ENCODE peak calls at places on chromosomes 13 and 19, in six cellular contexts. A, U, C, S, J and D are unnamed samples.

GRCh38 chr13:82370306-82370705 is 1512.0 kb downstream of the SLITRK1 start:
- DNase-seq in A (no peak), U (no peak), C (no peak), S (no peak), J (no peak), D (no peak)

GRCh38 chr19:18741124-18741493 is 50.0 kb downstream of the COMP start:
- DNase-seq in A (no peak), U (no peak), C (no peak), S (no peak), J (no peak), D (no peak)

GRCh38 chr13:98307744-98308524 is 130.9 kb upstream of the RNF113B start:
- DNase-seq in A (no peak), U (no peak), C (no peak), S (peak), J (no peak), D (no peak)

GRCh38 chr13:107069107-107069776 is 501.3 kb upstream of the ARGLU1 start:
- DNase-seq in A (no peak), U (no peak), C (no peak), S (no peak), J (no peak), D (peak)

GRCh38 chr13:101714195-101714594 is 261.7 kb downstream of the ITGBL1 start:
- DNase-seq in A (no peak), U (no peak), C (no peak), S (no peak), J (no peak), D (no peak)

GRCh38 chr13:66348745-66349720 is 881.1 kb downstream of the PCDH9 start:
- DNase-seq in A (peak), U (no peak), C (no peak), S (peak), J (no peak), D (no peak)

GRCh38 chr19:45496349-45496953 is 396 bp downstream of the RTN2 start:
- DNase-seq in A (no peak), U (no peak), C (no peak), S (no peak), J (no peak), D (no peak)

GRCh38 chr13:23570099-23570926 is at the start of gene TNFRSF19:
- DNase-seq in A (no peak), U (no peak), C (no peak), S (peak), J (no peak), D (no peak)

GRCh38 chr19:45934551-45935230 is 20.1 kb upstream of the NANOS2 start:
- DNase-seq in A (no peak), U (no peak), C (no peak), S (no peak), J (no peak), D (no peak)

GRCh38 chr19:29768166-29768565 is 43.6 kb upstream of the CCNE1 start:
- DNase-seq in A (no peak), U (no peak), C (no peak), S (no peak), J (no peak), D (no peak)

GRCh38 chr13:25319781-25320180 is 18.4 kb downstream of the NUP58 start:
- DNase-seq in A (no peak), U (no peak), C (no peak), S (no peak), J (no peak), D (no peak)

GRCh38 chr19:52963229-52963760 is 614 bp upstream of the ZNF816 start:
- DNase-seq in A (no peak), U (no peak), C (no peak), S (no peak), J (no peak), D (no peak)

GRCh38 chr19:32201661-32202060 is 143.7 kb upstream of the ZNF507 start:
- DNase-seq in A (no peak), U (no peak), C (no peak), S (no peak), J (no peak), D (no peak)

GRCh38 chr19:45276284-45276687 is 25.2 kb downstream of the MARK4 start:
- DNase-seq in A (no peak), U (no peak), C (no peak), S (no peak), J (no peak), D (peak)

GRCh38 chr13:50400035-50400726 is 384.9 kb downstream of the KCNRG start:
- DNase-seq in A (peak), U (no peak), C (no peak), S (peak), J (no peak), D (no peak)

GRCh38 chr13:112711528-112712265 is 21.9 kb downstream of the ATP11A start:
- DNase-seq in A (no peak), U (no peak), C (peak), S (peak), J (peak), D (no peak)

GRCh38 chr13:73417012-73417615 is 358.3 kb downstream of the KLF5 start:
- DNase-seq in A (no peak), U (no peak), C (peak), S (no peak), J (no peak), D (peak)

GRCh38 chr19:30208661-30209060 is 163.5 kb upstream of the ZNF536 start:
- DNase-seq in A (no peak), U (no peak), C (no peak), S (no peak), J (no peak), D (no peak)

GRCh38 chr19:45251452-45252354 is 632 bp downstream of the MARK4 start:
- DNase-seq in A (no peak), U (no peak), C (no peak), S (no peak), J (no peak), D (peak)

GRCh38 chr19:1893791-1894190 is 8.5 kb upstream of the ABHD17A start:
- DNase-seq in A (no peak), U (no peak), C (no peak), S (no peak), J (no peak), D (no peak)

GRCh38 chr13:39887424-39887823 is 232.0 kb downstream of the COG6 start:
- DNase-seq in A (no peak), U (no peak), C (no peak), S (no peak), J (no peak), D (no peak)

GRCh38 chr13:101838305-101838835 is 385.9 kb downstream of the ITGBL1 start:
- DNase-seq in A (no peak), U (no peak), C (no peak), S (no peak), J (no peak), D (no peak)

GRCh38 chr19:14149509-14149994 is 13.2 kb upstream of the ASF1B start:
- DNase-seq in A (peak), U (peak), C (no peak), S (peak), J (no peak), D (no peak)

GRCh38 chr19:41886761-41887710 is 4.1 kb downstream of the ARHGEF1 start:
- DNase-seq in A (no peak), U (peak), C (no peak), S (no peak), J (no peak), D (peak)

GRCh38 chr13:44605275-44605674 is 29.1 kb upstream of the TSC22D1 start:
- DNase-seq in A (no peak), U (no peak), C (no peak), S (no peak), J (no peak), D (no peak)

GRCh38 chr13:93248627-93249047 is 22.0 kb downstream of the GPC6 start:
- DNase-seq in A (no peak), U (no peak), C (no peak), S (no peak), J (peak), D (peak)

GRCh38 chr13:84500016-84500415 is 617.7 kb upstream of the SLITRK1 start:
- DNase-seq in A (no peak), U (no peak), C (no peak), S (no peak), J (no peak), D (no peak)

GRCh38 chr13:27857271-27857670 is 62.5 kb upstream of the PDX1 start:
- DNase-seq in A (no peak), U (no peak), C (no peak), S (no peak), J (no peak), D (no peak)

GRCh38 chr13:101202590-101202989 is 213.7 kb downstream of the NALCN start:
- DNase-seq in A (no peak), U (no peak), C (no peak), S (no peak), J (no peak), D (no peak)

GRCh38 chr19:33300016-33300981 is 2.0 kb downstream of the CEBPA start:
- DNase-seq in A (no peak), U (no peak), C (no peak), S (no peak), J (peak), D (no peak)

GRCh38 chr13:77448689-77449088 is 86.8 kb upstream of the SCEL start:
- DNase-seq in A (no peak), U (no peak), C (no peak), S (no peak), J (no peak), D (no peak)

GRCh38 chr13:114140131-114140908 is 7.9 kb upstream of the RASA3 start:
- DNase-seq in A (no peak), U (no peak), C (no peak), S (no peak), J (peak), D (no peak)

GRCh38 chr19:55492362-55492944 is 4.2 kb downstream of the SSC5D start:
- DNase-seq in A (no peak), U (no peak), C (no peak), S (no peak), J (no peak), D (no peak)

DNA sequence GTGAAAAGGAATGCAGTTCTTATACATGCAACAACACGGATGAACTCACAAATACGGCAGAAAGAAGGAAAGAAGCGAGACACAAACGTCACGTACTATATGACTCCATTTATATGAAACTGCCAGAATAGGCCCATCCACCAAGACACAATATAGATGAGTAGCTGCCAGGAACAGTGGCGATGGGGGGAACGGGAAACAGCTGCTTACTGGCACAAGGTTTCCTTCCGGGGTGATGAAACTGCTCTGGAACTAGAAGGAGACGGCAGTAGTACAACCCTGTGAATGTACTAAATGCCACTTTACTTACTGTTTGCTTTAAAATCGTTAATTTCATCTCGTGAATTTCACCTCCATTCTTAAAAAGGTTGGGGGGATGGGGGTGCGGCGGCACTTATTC is 28.9 kb downstream of the MLLT1 start:
- DNase-seq in A (no peak), U (no peak), C (no peak), S (no peak), J (no peak), D (no peak)
- H3K27ac ChIP-seq in A (no peak), U (no peak), C (no peak), S (no peak), J (no peak), D (no peak)

GRCh38 chr13:99982021-99982740 is 597 bp downstream of the ZIC2 start:
- DNase-seq in A (no peak), U (no peak), C (no peak), S (no peak), J (peak), D (no peak)
- H3K27ac ChIP-seq in A (peak), U (no peak), C (peak), S (no peak), J (no peak), D (no peak)

GRCh38 chr13:33204130-33204927 is 81.2 kb downstream of the STARD13 start:
- DNase-seq in A (no peak), U (no peak), C (no peak), S (peak), J (no peak), D (no peak)
- H3K27ac ChIP-seq in A (peak), U (no peak), C (no peak), S (peak), J (peak), D (no peak)

GRCh38 chr19:51594774-51595109 is 23.7 kb downstream of the ZNF175 start:
- DNase-seq in A (no peak), U (no peak), C (no peak), S (no peak), J (no peak), D (no peak)
- H3K27ac ChIP-seq in A (peak), U (no peak), C (peak), S (peak), J (no peak), D (no peak)

GRCh38 chr19:56567274-56568120 is at the start of gene ZNF470:
- DNase-seq in A (peak), U (peak), C (peak), S (peak), J (peak), D (peak)
- H3K27ac ChIP-seq in A (peak), U (peak), C (peak), S (peak), J (peak), D (no peak)

DNA sequence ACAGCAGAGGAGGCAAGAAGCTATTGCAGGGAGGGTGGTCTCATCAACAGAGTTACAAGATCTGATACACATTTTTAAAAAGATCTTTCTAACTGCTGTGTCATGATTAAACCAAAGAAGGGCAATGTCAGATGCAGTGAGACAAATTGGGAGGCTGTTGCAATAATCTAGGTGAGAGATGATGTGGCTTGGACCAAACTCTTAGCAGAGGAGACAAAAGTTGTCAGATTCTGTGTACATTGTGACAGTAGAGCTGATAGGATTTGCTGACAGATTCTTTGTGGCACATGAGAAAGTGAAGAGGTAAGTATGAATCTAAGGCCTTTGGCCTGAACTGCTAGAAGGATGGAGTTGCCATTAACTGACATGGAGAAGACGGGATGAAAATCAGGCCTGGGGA is 12.9 kb upstream of the LRRC63 start:
- DNase-seq in A (no peak), U (no peak), C (no peak), S (no peak), J (no peak), D (no peak)
- H3K27ac ChIP-seq in A (no peak), U (no peak), C (no peak), S (no peak), J (no peak), D (no peak)

GRCh38 chr19:40693150-40693788 is 2.8 kb upstream of the NUMBL start:
- DNase-seq in A (no peak), U (no peak), C (no peak), S (no peak), J (no peak), D (no peak)

GRCh38 chr19:40693896-40694295 is 3.4 kb upstream of the NUMBL start:
- DNase-seq in A (no peak), U (no peak), C (no peak), S (no peak), J (no peak), D (no peak)

GRCh38 chr19:40690699-40691420 is 409 bp upstream of the NUMBL start:
- DNase-seq in A (peak), U (peak), C (peak), S (peak), J (peak), D (peak)

GRCh38 chr19:40691421-40692211 is 1.2 kb upstream of the NUMBL start:
- DNase-seq in A (no peak), U (no peak), C (peak), S (no peak), J (no peak), D (peak)

GRCh38 chr19:40692212-40692551 is 1.7 kb upstream of the NUMBL start:
- DNase-seq in A (no peak), U (no peak), C (no peak), S (no peak), J (no peak), D (no peak)
- H3K27ac ChIP-seq in A (peak), U (no peak), C (no peak), S (peak), J (no peak), D (no peak)

GRCh38 chr13:41917641-41918040 is 43.3 kb downstream of the VWA8 start:
- DNase-seq in A (no peak), U (no peak), C (no peak), S (no peak), J (no peak), D (peak)
- H3K27ac ChIP-seq in A (no peak), U (no peak), C (no peak), S (peak), J (no peak), D (peak)

GRCh38 chr13:108214511-108215383 is 589 bp downstream of the LIG4 start:
- DNase-seq in A (no peak), U (no peak), C (no peak), S (peak), J (peak), D (peak)
- H3K27ac ChIP-seq in A (peak), U (no peak), C (peak), S (peak), J (no peak), D (peak)

GRCh38 chr19:6000228-6000847 is 22.4 kb upstream of the RANBP3 start:
- DNase-seq in A (no peak), U (no peak), C (no peak), S (no peak), J (no peak), D (no peak)
- H3K27ac ChIP-seq in A (no peak), U (no peak), C (no peak), S (no peak), J (no peak), D (no peak)